ENCODE peak calls at places on chromosomes 16 and 17, in four cellular contexts. P, Z, J and Q are unnamed samples.

GRCh38 chr16:66495440-66495839 is 54.5 kb downstream of the TK2 start:
- DNase-seq in P (no peak), Z (no peak), J (no peak), Q (no peak)

GRCh38 chr17:71234349-71234748 is 886.5 kb upstream of the SOX9 start:
- DNase-seq in P (no peak), Z (no peak), J (no peak), Q (no peak)

GRCh38 chr16:2840914-2841313 is 10.8 kb downstream of the ZG16B start:
- DNase-seq in P (no peak), Z (no peak), J (no peak), Q (no peak)

GRCh38 chr17:47776330-47777197 is 43.5 kb downstream of the TBX21 start:
- DNase-seq in P (peak), Z (peak), J (peak), Q (peak)

GRCh38 chr16:85902366-85903155 is 3.6 kb downstream of the IRF8 start:
- DNase-seq in P (no peak), Z (no peak), J (peak), Q (peak)

GRCh38 chr17:871731-872517 is 89.8 kb downstream of the MRM3 start:
- DNase-seq in P (no peak), Z (no peak), J (no peak), Q (no peak)

GRCh38 chr16:84839956-84840355 is 20.2 kb downstream of the CRISPLD2 start:
- DNase-seq in P (peak), Z (no peak), J (peak), Q (no peak)

GRCh38 chr17:41736983-41737679 is 2.7 kb upstream of the HAP1 start:
- DNase-seq in P (no peak), Z (no peak), J (no peak), Q (no peak)

GRCh38 chr17:252456-252855 is 71.0 kb upstream of the DOC2B start:
- DNase-seq in P (no peak), Z (no peak), J (no peak), Q (no peak)

GRCh38 chr17:66811683-66812054 is 23.2 kb upstream of the CACNG5 start:
- DNase-seq in P (no peak), Z (no peak), J (no peak), Q (no peak)

GRCh38 chr17:35731239-35731931 is at the start of gene RASL10B:
- DNase-seq in P (no peak), Z (peak), J (peak), Q (no peak)

GRCh38 chr17:6508026-6508425 is 48.3 kb downstream of the PITPNM3 start:
- DNase-seq in P (no peak), Z (peak), J (no peak), Q (no peak)

GRCh38 chr16:57775661-57776469 is 26.4 kb downstream of the KIFC3 start:
- DNase-seq in P (no peak), Z (peak), J (peak), Q (no peak)

GRCh38 chr16:86220552-86220951 is 289.8 kb upstream of the FOXF1 start:
- DNase-seq in P (no peak), Z (no peak), J (no peak), Q (no peak)

GRCh38 chr16:20803192-20803560 is 3.1 kb downstream of the ERI2 start:
- DNase-seq in P (no peak), Z (no peak), J (no peak), Q (no peak)

GRCh38 chr16:21946889-21947635 is 6.1 kb upstream of the UQCRC2 start:
- DNase-seq in P (no peak), Z (no peak), J (no peak), Q (no peak)

GRCh38 chr16:57143125-57143965 is 42.5 kb downstream of the PSME3IP1 start:
- DNase-seq in P (no peak), Z (no peak), J (no peak), Q (no peak)

GRCh38 chr17:70767102-70767701 is 597.9 kb downstream of the KCNJ2 start:
- DNase-seq in P (peak), Z (no peak), J (peak), Q (peak)

GRCh38 chr17:83196973-83197880 is 117.8 kb downstream of the METRNL start:
- DNase-seq in P (no peak), Z (no peak), J (no peak), Q (no peak)

GRCh38 chr17:16440814-16441629 is 25.7 kb downstream of the TRPV2 start:
- DNase-seq in P (no peak), Z (no peak), J (no peak), Q (no peak)

GRCh38 chr17:82802141-82802540 is 37.7 kb downstream of the ZNF750 start:
- DNase-seq in P (no peak), Z (no peak), J (no peak), Q (no peak)

GRCh38 chr17:1000597-1001490 is 3.9 kb downstream of the TIMM22 start:
- DNase-seq in P (no peak), Z (no peak), J (no peak), Q (no peak)

GRCh38 chr16:67169642-67170167 is 633 bp upstream of the NOL3 start:
- DNase-seq in P (no peak), Z (peak), J (peak), Q (peak)

GRCh38 chr17:50270430-50271172 is 3.7 kb upstream of the TMEM92 start:
- DNase-seq in P (no peak), Z (peak), J (peak), Q (no peak)

GRCh38 chr17:66373944-66374817 is 71.8 kb downstream of the PRKCA start:
- DNase-seq in P (no peak), Z (no peak), J (peak), Q (no peak)

GRCh38 chr17:11086623-11087022 is 154.4 kb upstream of the SHISA6 start:
- DNase-seq in P (no peak), Z (no peak), J (no peak), Q (no peak)

GRCh38 chr17:67679721-67680120 is 38.0 kb upstream of the NOL11 start:
- DNase-seq in P (no peak), Z (no peak), J (no peak), Q (no peak)

GRCh38 chr16:11418506-11418905 is 73.2 kb downstream of the RMI2 start:
- DNase-seq in P (no peak), Z (no peak), J (no peak), Q (no peak)

GRCh38 chr17:58006563-58006923 is 503 bp downstream of the SRSF1 start:
- DNase-seq in P (peak), Z (peak), J (peak), Q (peak)

GRCh38 chr17:58172369-58173071 is 5.7 kb downstream of the OR4D2 start:
- DNase-seq in P (peak), Z (peak), J (peak), Q (peak)

GRCh38 chr17:13572581-13572980 is 29.1 kb downstream of the HS3ST3A1 start:
- DNase-seq in P (no peak), Z (no peak), J (no peak), Q (no peak)

GRCh38 chr17:13576661-13577526 is 24.8 kb downstream of the HS3ST3A1 start:
- DNase-seq in P (peak), Z (no peak), J (no peak), Q (peak)

GRCh38 chr17:13569740-13570137 is 32.0 kb downstream of the HS3ST3A1 start:
- DNase-seq in P (no peak), Z (no peak), J (no peak), Q (no peak)

GRCh38 chr17:13575922-13576419 is 25.8 kb downstream of the HS3ST3A1 start:
- DNase-seq in P (no peak), Z (peak), J (peak), Q (no peak)

GRCh38 chr17:13575466-13575865 is 26.3 kb downstream of the HS3ST3A1 start:
- DNase-seq in P (no peak), Z (no peak), J (no peak), Q (no peak)
- H2AFZ ChIP-seq in P (no peak), Z (no peak), J (no peak), Q (no peak)

DNA sequence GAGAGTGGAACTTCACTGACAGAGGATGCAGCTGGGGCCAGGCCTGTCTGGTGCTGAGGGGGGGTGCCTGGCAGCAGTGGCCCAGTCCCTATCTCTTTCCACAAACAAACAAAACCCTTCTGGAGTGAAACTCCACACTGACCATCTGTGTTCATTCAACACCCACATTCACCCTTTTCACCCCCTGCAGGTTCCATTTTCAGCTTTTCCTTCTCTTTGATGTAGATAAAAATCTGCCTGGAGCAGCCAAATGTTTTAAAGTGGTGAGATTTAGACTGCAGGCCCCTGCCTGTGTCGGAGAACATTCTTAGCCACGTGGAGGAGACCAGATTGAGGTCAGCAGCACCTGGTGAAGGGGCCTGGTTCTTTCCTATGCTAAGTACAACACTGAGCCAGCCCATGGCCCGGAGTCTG is 161.4 kb upstream of the CDH11 start:
- DNase-seq in P (no peak), Z (no peak), J (no peak), Q (no peak)
- TF ChIP-seq CTCF in P (no peak), Z (no peak), J (no peak), Q (no peak)

DNA sequence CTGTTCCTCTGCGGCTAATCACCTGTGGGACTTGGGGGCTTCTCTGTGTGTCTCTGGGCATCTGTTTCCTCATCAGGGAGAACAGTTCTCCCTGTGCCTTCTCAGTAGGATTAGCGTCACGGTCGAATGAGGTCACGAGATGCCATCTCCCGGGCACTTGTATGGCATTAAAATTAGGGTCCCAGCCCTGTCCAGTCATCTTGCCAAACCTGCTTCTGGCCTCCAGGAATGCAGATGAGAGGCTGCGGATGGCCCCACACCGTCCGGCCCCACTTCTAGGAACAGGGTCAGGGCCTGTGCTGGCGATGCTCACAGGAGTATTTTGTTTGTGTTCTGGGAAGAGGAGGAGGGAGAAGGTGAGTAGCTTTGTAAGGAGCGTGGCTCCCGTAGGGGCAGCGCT is 58.5 kb downstream of the OR1D5 start:
- DNase-seq in P (no peak), Z (no peak), J (no peak), Q (peak)
- H2AFZ ChIP-seq in P (no peak), Z (no peak), J (no peak), Q (no peak)

GRCh38 chr17:45263477-45263860 is 1.6 kb upstream of the SPATA32 start:
- DNase-seq in P (no peak), Z (peak), J (no peak), Q (no peak)

GRCh38 chr17:45264430-45264829 is 2.5 kb upstream of the SPATA32 start:
- DNase-seq in P (no peak), Z (no peak), J (no peak), Q (no peak)

GRCh38 chr17:45264988-45265387 is 3.1 kb upstream of the SPATA32 start:
- DNase-seq in P (no peak), Z (no peak), J (no peak), Q (no peak)

GRCh38 chr17:45261577-45262515 is at the start of gene SPATA32:
- DNase-seq in P (no peak), Z (peak), J (peak), Q (peak)

DNA sequence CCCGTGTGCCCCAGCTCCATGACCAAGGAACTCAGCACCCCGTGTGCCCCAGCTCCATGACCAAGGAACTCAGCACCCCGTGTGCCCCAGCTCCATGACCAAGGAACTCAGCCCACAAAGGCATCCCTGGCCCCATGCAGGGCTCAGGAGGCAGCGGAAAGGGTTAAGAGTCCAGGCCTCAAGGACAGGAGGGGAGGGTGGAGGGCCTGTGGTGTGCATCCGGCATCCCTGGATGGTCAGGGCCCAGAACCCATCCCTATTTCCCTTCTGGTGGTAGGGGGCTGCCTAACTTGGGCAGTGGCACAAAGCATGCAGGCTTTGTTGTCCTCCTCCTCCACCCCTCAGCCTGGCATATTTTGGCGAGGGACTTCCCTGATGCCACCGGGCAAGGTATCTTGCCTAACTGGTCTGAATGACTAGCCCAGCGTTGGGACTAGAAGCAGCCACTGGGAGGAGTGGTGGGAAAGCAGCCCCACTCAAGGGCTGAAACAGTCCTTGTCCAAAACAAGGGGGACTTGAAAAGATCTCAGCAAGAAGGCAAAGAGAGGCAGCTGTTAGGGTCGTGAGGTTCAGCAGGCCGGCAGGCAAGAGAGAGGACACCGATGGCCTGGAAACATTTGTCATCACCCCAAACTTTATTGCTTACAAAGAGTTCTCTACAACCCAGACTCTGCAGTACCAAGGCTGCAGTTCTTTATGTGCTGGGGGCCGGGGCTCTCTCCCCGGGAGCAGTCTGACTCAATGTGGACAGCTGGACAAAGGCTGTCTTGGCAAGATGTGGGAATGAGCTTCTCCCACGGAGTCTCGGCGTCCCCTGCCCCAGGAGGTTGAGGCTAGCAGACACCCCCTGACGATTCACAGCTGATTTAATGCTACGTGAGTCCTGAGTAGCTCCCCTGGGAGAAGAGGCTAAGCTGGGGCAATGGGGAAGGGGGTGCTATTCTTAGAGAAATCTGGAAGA is 902 bp upstream of the SPATA32 start:
- DNase-seq in P (no peak), Z (peak), J (no peak), Q (no peak)
- TF ChIP-seq CTCF in P (no peak), Z (no peak), J (no peak), Q (no peak)

DNA sequence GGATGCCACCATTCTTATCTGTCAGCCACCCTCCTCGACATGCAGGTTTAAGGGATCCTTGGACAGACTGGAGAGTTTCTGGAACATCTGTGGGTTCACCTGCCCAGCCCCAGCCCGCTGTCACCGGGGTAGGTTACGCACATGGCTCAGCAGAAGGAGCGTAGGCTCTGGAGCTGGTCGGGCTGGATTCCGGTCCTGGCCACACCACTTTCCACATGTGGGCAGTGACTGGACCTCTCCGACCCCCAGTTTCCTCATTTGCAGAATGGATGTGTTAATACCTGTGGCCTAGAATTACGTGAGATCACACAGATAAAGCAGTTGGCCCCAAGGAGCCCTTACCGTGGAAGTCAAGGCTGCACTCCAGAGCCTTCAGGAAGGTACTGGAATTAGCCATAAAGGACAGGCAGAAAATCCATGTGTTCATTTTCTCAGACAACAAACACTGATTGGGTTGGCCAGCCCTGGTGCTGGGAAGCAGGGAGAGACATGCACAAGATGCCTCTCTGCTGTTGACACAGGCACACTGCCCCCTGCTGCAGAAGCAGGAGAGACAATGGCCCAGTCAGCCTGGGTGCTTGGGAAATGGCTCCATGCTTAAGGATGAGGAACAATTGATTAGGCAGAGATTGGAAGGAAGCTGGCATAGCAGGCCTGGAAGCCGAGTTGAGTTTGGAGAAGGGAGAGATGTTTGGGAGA is 58.8 kb downstream of the SF3B3 start:
- DNase-seq in P (no peak), Z (no peak), J (peak), Q (no peak)
- H2AFZ ChIP-seq in P (no peak), Z (no peak), J (no peak), Q (no peak)

GRCh38 chr17:28338056-28338768 is 2.7 kb downstream of the TNFAIP1 start:
- DNase-seq in P (no peak), Z (no peak), J (no peak), Q (no peak)
- TF ChIP-seq CTCF in P (no peak), Z (no peak), J (no peak), Q (peak)

GRCh38 chr16:72637306-72637705 is 410.6 kb downstream of the ZFHX3 start:
- DNase-seq in P (no peak), Z (no peak), J (no peak), Q (no peak)
- H2AFZ ChIP-seq in P (no peak), Z (no peak), J (no peak), Q (no peak)